ENCODE peak calls at places on chromosomes 4 and X, in four cellular contexts. One of them, this sample, is unnamed.

GRCh38 chr4:164239976-164240375 is 514.0 kb upstream of the SMIM31 start:
- DNase-seq in amniotic stem cell: no peak
- DNase-seq in CD4-positive, CD25-positive, alpha-beta regulatory T cell: no peak
- DNase-seq in transverse colon: no peak
- DNase-seq in this sample: no peak

GRCh38 chrX:51743179-51743957 is at the start of gene GSPT2:
- DNase-seq in amniotic stem cell: peak
- DNase-seq in CD4-positive, CD25-positive, alpha-beta regulatory T cell: peak
- DNase-seq in transverse colon: peak
- DNase-seq in this sample: peak

GRCh38 chrX:13005671-13006473 is 31.0 kb downstream of the TMSB4X start:
- DNase-seq in amniotic stem cell: peak
- DNase-seq in CD4-positive, CD25-positive, alpha-beta regulatory T cell: peak
- DNase-seq in transverse colon: no peak
- DNase-seq in this sample: no peak

GRCh38 chr4:70976251-70976650 is 17.2 kb upstream of the DCK start:
- DNase-seq in amniotic stem cell: no peak
- DNase-seq in CD4-positive, CD25-positive, alpha-beta regulatory T cell: no peak
- DNase-seq in transverse colon: no peak
- DNase-seq in this sample: no peak

GRCh38 chrX:13420545-13421183 is 100.8 kb upstream of the ATXN3L start:
- DNase-seq in amniotic stem cell: no peak
- DNase-seq in CD4-positive, CD25-positive, alpha-beta regulatory T cell: no peak
- DNase-seq in transverse colon: no peak
- DNase-seq in this sample: no peak

GRCh38 chr4:154998284-154998683 is 210.2 kb upstream of the NPY2R start:
- DNase-seq in amniotic stem cell: no peak
- DNase-seq in CD4-positive, CD25-positive, alpha-beta regulatory T cell: no peak
- DNase-seq in transverse colon: no peak
- DNase-seq in this sample: no peak

GRCh38 chrX:70422886-70423336 is at the start of gene GDPD2:
- DNase-seq in amniotic stem cell: no peak
- DNase-seq in CD4-positive, CD25-positive, alpha-beta regulatory T cell: no peak
- DNase-seq in transverse colon: peak
- DNase-seq in this sample: no peak

GRCh38 chr4:153257151-153257620 is 52.9 kb downstream of the TRIM2 start:
- DNase-seq in amniotic stem cell: peak
- DNase-seq in CD4-positive, CD25-positive, alpha-beta regulatory T cell: peak
- DNase-seq in transverse colon: no peak
- DNase-seq in this sample: peak

GRCh38 chrX:103817502-103817901 is 14.6 kb downstream of the RAB9B start:
- DNase-seq in amniotic stem cell: peak
- DNase-seq in CD4-positive, CD25-positive, alpha-beta regulatory T cell: peak
- DNase-seq in transverse colon: no peak
- DNase-seq in this sample: no peak

GRCh38 chr4:86036729-86037128 is 323.1 kb downstream of the MAPK10 start:
- DNase-seq in amniotic stem cell: no peak
- DNase-seq in CD4-positive, CD25-positive, alpha-beta regulatory T cell: no peak
- DNase-seq in transverse colon: no peak
- DNase-seq in this sample: no peak

GRCh38 chr4:90425893-90426292 is 298.7 kb downstream of the CCSER1 start:
- DNase-seq in amniotic stem cell: no peak
- DNase-seq in CD4-positive, CD25-positive, alpha-beta regulatory T cell: no peak
- DNase-seq in transverse colon: no peak
- DNase-seq in this sample: no peak

GRCh38 chrX:123713434-123713833 is 19.4 kb downstream of the THOC2 start:
- DNase-seq in amniotic stem cell: no peak
- DNase-seq in CD4-positive, CD25-positive, alpha-beta regulatory T cell: no peak
- DNase-seq in transverse colon: no peak
- DNase-seq in this sample: no peak

GRCh38 chr4:75385139-75385538 is 129.1 kb downstream of the RCHY1 start:
- DNase-seq in amniotic stem cell: no peak
- DNase-seq in CD4-positive, CD25-positive, alpha-beta regulatory T cell: no peak
- DNase-seq in transverse colon: no peak
- DNase-seq in this sample: no peak

GRCh38 chr4:164301430-164301829 is 452.5 kb upstream of the SMIM31 start:
- DNase-seq in amniotic stem cell: no peak
- DNase-seq in CD4-positive, CD25-positive, alpha-beta regulatory T cell: no peak
- DNase-seq in transverse colon: no peak
- DNase-seq in this sample: no peak

GRCh38 chr4:88320174-88320779 is 35.9 kb upstream of the PPM1K start:
- DNase-seq in amniotic stem cell: no peak
- DNase-seq in CD4-positive, CD25-positive, alpha-beta regulatory T cell: peak
- DNase-seq in transverse colon: no peak
- DNase-seq in this sample: no peak

GRCh38 chrX:81195712-81196111 is 6.0 kb downstream of the HMGN5 start:
- DNase-seq in amniotic stem cell: peak
- DNase-seq in CD4-positive, CD25-positive, alpha-beta regulatory T cell: peak
- DNase-seq in transverse colon: peak
- DNase-seq in this sample: no peak

GRCh38 chr4:70651864-70652506 is 14.3 kb downstream of the JCHAIN start:
- DNase-seq in amniotic stem cell: peak
- DNase-seq in CD4-positive, CD25-positive, alpha-beta regulatory T cell: peak
- DNase-seq in transverse colon: no peak
- DNase-seq in this sample: no peak